ENCODE peak calls at places on chromosomes 12 and 14, in seven cellular contexts. One of them, this sample, is unnamed.

GRCh38 chr14:104356738-104357688 is 218.6 kb downstream of the KIF26A start:
- DNase-seq in body of pancreas: peak
- DNase-seq in keratinocyte: no peak
- DNase-seq in Peyer's patch: no peak
- DNase-seq in right cardiac atrium: no peak
- DNase-seq in iPS DF 6.9: no peak
- DNase-seq in AG04450: no peak
- DNase-seq in this sample: peak

GRCh38 chr12:32533971-32534590 is 134.7 kb downstream of the FGD4 start:
- DNase-seq in Peyer's patch: peak
- DNase-seq in iPS DF 6.9: no peak
- DNase-seq in AG04450: peak
- DNase-seq in keratinocyte: no peak
- DNase-seq in right cardiac atrium: no peak
- DNase-seq in body of pancreas: peak
- DNase-seq in this sample: peak

GRCh38 chr12:3364661-3365264 is 126.2 kb upstream of the PRMT8 start:
- DNase-seq in body of pancreas: peak
- DNase-seq in AG04450: no peak
- DNase-seq in iPS DF 6.9: no peak
- DNase-seq in keratinocyte: no peak
- DNase-seq in right cardiac atrium: no peak
- DNase-seq in Peyer's patch: no peak
- DNase-seq in this sample: no peak

GRCh38 chr12:64729909-64730584 is 29.2 kb downstream of the GNS start:
- DNase-seq in Peyer's patch: no peak
- DNase-seq in AG04450: no peak
- DNase-seq in keratinocyte: no peak
- DNase-seq in body of pancreas: no peak
- DNase-seq in right cardiac atrium: no peak
- DNase-seq in iPS DF 6.9: no peak
- DNase-seq in this sample: no peak

GRCh38 chr12:47797432-47797831 is 22.3 kb downstream of the HDAC7 start:
- DNase-seq in keratinocyte: no peak
- DNase-seq in right cardiac atrium: peak
- DNase-seq in AG04450: no peak
- DNase-seq in Peyer's patch: peak
- DNase-seq in body of pancreas: no peak
- DNase-seq in iPS DF 6.9: no peak
- DNase-seq in this sample: no peak

GRCh38 chr14:23154876-23155587 is 28.4 kb downstream of the SLC7A8 start:
- DNase-seq in AG04450: peak
- DNase-seq in right cardiac atrium: peak
- DNase-seq in Peyer's patch: no peak
- DNase-seq in iPS DF 6.9: no peak
- DNase-seq in keratinocyte: no peak
- DNase-seq in body of pancreas: peak
- DNase-seq in this sample: peak

GRCh38 chr12:50062733-50063452 is 5.5 kb downstream of the ASIC1 start:
- DNase-seq in AG04450: no peak
- DNase-seq in Peyer's patch: no peak
- DNase-seq in iPS DF 6.9: no peak
- DNase-seq in keratinocyte: no peak
- DNase-seq in body of pancreas: no peak
- DNase-seq in right cardiac atrium: no peak
- DNase-seq in this sample: no peak

GRCh38 chr12:78470354-78471195 is 394.0 kb upstream of the SYT1 start:
- DNase-seq in iPS DF 6.9: no peak
- DNase-seq in right cardiac atrium: no peak
- DNase-seq in Peyer's patch: no peak
- DNase-seq in keratinocyte: no peak
- DNase-seq in body of pancreas: peak
- DNase-seq in AG04450: no peak
- DNase-seq in this sample: no peak

GRCh38 chr12:57135939-57136338 is 7.7 kb downstream of the LRP1 start:
- DNase-seq in keratinocyte: no peak
- DNase-seq in Peyer's patch: no peak
- DNase-seq in body of pancreas: peak
- DNase-seq in iPS DF 6.9: no peak
- DNase-seq in right cardiac atrium: peak
- DNase-seq in AG04450: no peak
- DNase-seq in this sample: peak

GRCh38 chr12:40730281-40730680 is 38.0 kb downstream of the CNTN1 start:
- DNase-seq in Peyer's patch: no peak
- DNase-seq in AG04450: no peak
- DNase-seq in body of pancreas: no peak
- DNase-seq in iPS DF 6.9: no peak
- DNase-seq in keratinocyte: no peak
- DNase-seq in right cardiac atrium: no peak
- DNase-seq in this sample: no peak

GRCh38 chr12:32390572-32391219 is 8.7 kb upstream of the FGD4 start:
- DNase-seq in keratinocyte: no peak
- DNase-seq in AG04450: no peak
- DNase-seq in Peyer's patch: no peak
- DNase-seq in body of pancreas: peak
- DNase-seq in right cardiac atrium: peak
- DNase-seq in iPS DF 6.9: no peak
- DNase-seq in this sample: no peak

GRCh38 chr14:38207830-38208815 is at the start of gene SSTR1:
- DNase-seq in AG04450: no peak
- DNase-seq in body of pancreas: peak
- DNase-seq in Peyer's patch: no peak
- DNase-seq in right cardiac atrium: peak
- DNase-seq in keratinocyte: no peak
- DNase-seq in iPS DF 6.9: no peak
- DNase-seq in this sample: no peak

GRCh38 chr14:31038521-31039166 is 12.5 kb upstream of the STRN3 start:
- DNase-seq in AG04450: no peak
- DNase-seq in iPS DF 6.9: no peak
- DNase-seq in right cardiac atrium: no peak
- DNase-seq in keratinocyte: no peak
- DNase-seq in Peyer's patch: no peak
- DNase-seq in body of pancreas: no peak
- DNase-seq in this sample: no peak

DNA sequence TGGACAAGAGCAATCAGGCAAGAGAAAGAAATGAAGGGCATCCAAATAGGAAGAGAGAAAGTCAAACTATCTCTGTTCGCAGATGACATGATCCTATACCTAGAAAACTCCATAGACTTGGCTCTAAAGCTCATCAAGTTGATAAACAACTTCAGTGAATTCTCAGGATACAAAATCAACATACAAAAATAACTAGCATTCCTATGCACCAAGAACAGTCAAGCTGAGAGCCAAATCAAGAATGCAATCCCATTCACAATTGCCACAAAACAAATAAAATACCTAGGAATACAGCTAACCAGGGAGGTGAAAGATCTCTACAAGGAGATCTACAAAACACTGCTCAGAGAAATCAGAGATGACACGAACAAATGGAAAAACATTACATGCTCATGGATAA is 417.5 kb upstream of the ATP2B1 start:
- DNase-seq in Peyer's patch: no peak
- DNase-seq in body of pancreas: no peak
- DNase-seq in iPS DF 6.9: no peak
- DNase-seq in right cardiac atrium: no peak
- DNase-seq in AG04450: no peak
- DNase-seq in keratinocyte: no peak
- DNase-seq in this sample: no peak
- H3K27ac ChIP-seq in Peyer's patch: no peak
- H3K27ac ChIP-seq in body of pancreas: no peak
- H3K27ac ChIP-seq in iPS DF 6.9: no peak
- H3K27ac ChIP-seq in right cardiac atrium: no peak
- H3K27ac ChIP-seq in AG04450: no peak
- H3K27ac ChIP-seq in keratinocyte: no peak
- H3K27ac ChIP-seq in this sample: no peak

GRCh38 chr12:19894803-19895202 is 455.5 kb downstream of the AEBP2 start:
- DNase-seq in AG04450: no peak
- DNase-seq in right cardiac atrium: no peak
- DNase-seq in body of pancreas: no peak
- DNase-seq in keratinocyte: no peak
- DNase-seq in Peyer's patch: no peak
- DNase-seq in iPS DF 6.9: no peak
- DNase-seq in this sample: no peak

GRCh38 chr12:19896534-19896933 is 457.2 kb downstream of the AEBP2 start:
- DNase-seq in body of pancreas: no peak
- DNase-seq in iPS DF 6.9: no peak
- DNase-seq in AG04450: no peak
- DNase-seq in keratinocyte: no peak
- DNase-seq in right cardiac atrium: no peak
- DNase-seq in Peyer's patch: no peak
- DNase-seq in this sample: no peak

GRCh38 chr12:19893514-19893913 is 454.2 kb downstream of the AEBP2 start:
- DNase-seq in right cardiac atrium: no peak
- DNase-seq in keratinocyte: no peak
- DNase-seq in iPS DF 6.9: no peak
- DNase-seq in Peyer's patch: no peak
- DNase-seq in body of pancreas: no peak
- DNase-seq in AG04450: peak
- DNase-seq in this sample: no peak

GRCh38 chr12:19894049-19894448 is 454.8 kb downstream of the AEBP2 start:
- DNase-seq in keratinocyte: no peak
- DNase-seq in iPS DF 6.9: no peak
- DNase-seq in AG04450: no peak
- DNase-seq in right cardiac atrium: no peak
- DNase-seq in body of pancreas: no peak
- DNase-seq in Peyer's patch: no peak
- DNase-seq in this sample: no peak

DNA sequence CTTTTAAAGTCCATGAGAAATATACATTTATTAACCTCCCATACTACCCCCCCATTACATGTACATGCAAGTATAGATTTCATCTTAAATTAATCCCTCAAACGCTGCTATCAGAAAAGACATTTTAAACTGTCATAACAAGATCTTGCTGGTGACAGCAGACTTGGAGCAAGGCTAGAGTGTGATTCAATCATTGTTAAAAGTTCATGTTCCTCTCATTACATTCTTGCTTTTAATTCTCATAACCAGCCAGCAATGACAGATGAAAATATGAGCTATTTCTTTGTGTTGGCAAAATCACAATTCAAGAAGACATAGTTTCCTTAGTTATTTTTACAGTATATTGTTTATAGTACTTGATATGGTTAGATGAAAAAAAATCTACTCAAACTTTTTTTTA is 456.3 kb downstream of the AEBP2 start:
- DNase-seq in body of pancreas: no peak
- DNase-seq in AG04450: no peak
- DNase-seq in keratinocyte: no peak
- DNase-seq in iPS DF 6.9: no peak
- DNase-seq in Peyer's patch: no peak
- DNase-seq in right cardiac atrium: no peak
- DNase-seq in this sample: no peak
- H3K27ac ChIP-seq in body of pancreas: no peak
- H3K27ac ChIP-seq in AG04450: no peak
- H3K27ac ChIP-seq in keratinocyte: no peak
- H3K27ac ChIP-seq in iPS DF 6.9: no peak
- H3K27ac ChIP-seq in Peyer's patch: no peak
- H3K27ac ChIP-seq in right cardiac atrium: no peak
- H3K27ac ChIP-seq in this sample: no peak

GRCh38 chr14:84247693-84248092 is 1282.3 kb upstream of the FLRT2 start:
- DNase-seq in body of pancreas: no peak
- DNase-seq in keratinocyte: no peak
- DNase-seq in AG04450: no peak
- DNase-seq in Peyer's patch: no peak
- DNase-seq in iPS DF 6.9: no peak
- DNase-seq in right cardiac atrium: no peak
- DNase-seq in this sample: no peak
- H3K27ac ChIP-seq in body of pancreas: no peak
- H3K27ac ChIP-seq in keratinocyte: no peak
- H3K27ac ChIP-seq in AG04450: no peak
- H3K27ac ChIP-seq in Peyer's patch: no peak
- H3K27ac ChIP-seq in iPS DF 6.9: no peak
- H3K27ac ChIP-seq in right cardiac atrium: no peak
- H3K27ac ChIP-seq in this sample: no peak

DNA sequence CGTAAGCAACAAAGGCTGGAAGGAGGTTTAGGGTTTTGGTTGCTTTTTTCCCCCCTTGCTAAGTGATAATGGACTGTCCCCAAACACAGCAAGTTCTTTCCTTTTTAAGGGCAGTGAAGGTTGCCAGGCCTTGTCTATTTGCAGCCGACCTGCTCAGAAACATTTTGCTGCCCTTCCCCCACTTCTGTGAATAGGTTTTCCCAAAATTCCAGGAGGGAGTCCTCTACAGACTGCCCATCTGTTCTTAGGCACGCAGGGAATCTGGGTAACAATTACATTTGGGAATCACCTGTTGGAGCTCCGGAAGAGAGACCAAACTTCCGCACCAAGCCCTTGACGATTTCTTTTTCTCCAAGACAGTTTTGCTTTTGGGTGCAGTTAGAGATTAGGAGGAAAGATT is 102.8 kb upstream of the NTF3 start:
- DNase-seq in Peyer's patch: no peak
- DNase-seq in keratinocyte: no peak
- DNase-seq in body of pancreas: no peak
- DNase-seq in right cardiac atrium: no peak
- DNase-seq in AG04450: no peak
- DNase-seq in iPS DF 6.9: peak
- DNase-seq in this sample: no peak
- H3K27ac ChIP-seq in Peyer's patch: no peak
- H3K27ac ChIP-seq in keratinocyte: no peak
- H3K27ac ChIP-seq in body of pancreas: no peak
- H3K27ac ChIP-seq in right cardiac atrium: no peak
- H3K27ac ChIP-seq in AG04450: no peak
- H3K27ac ChIP-seq in iPS DF 6.9: no peak
- H3K27ac ChIP-seq in this sample: no peak